ENCODE peak calls at places on chromosomes 5 and 9, in eight cellular contexts. O is ovary, H is tibial artery, M is fibroblast of lung, I is psoas muscle, D is sigmoid colon, Q is SK-N-SH, F is gastrocnemius medialis. Y is an unnamed sample. For H3K9me3, the result is how much of the 10 kb centered on the place peaks cover.

GRCh38 chr5:7876867-7877266 is 7.9 kb downstream of the MTRR start:
- DNase-seq in O (no peak), H (no peak), M (peak), I (no peak), D (no peak), Q (no peak), F (no peak), Y (no peak)

GRCh38 chr5:43854697-43855292 is 251.8 kb downstream of the NNT start:
- DNase-seq in O (no peak), H (no peak), M (no peak), I (no peak), D (no peak), Q (no peak), F (no peak), Y (no peak)

GRCh38 chr9:122053951-122054350 is 39.2 kb downstream of the TTLL11 start:
- DNase-seq in O (no peak), H (no peak), M (peak), I (no peak), D (no peak), Q (no peak), F (no peak), Y (no peak)

GRCh38 chr9:70470050-70471015 is 55.9 kb upstream of the KLF9 start:
- DNase-seq in O (no peak), H (peak), M (no peak), I (no peak), D (no peak), Q (no peak), F (peak), Y (no peak)

GRCh38 chr5:154771383-154771901 is 16.3 kb downstream of the LARP1 start:
- DNase-seq in O (peak), H (no peak), M (peak), I (no peak), D (peak), Q (peak), F (no peak), Y (no peak)

GRCh38 chr5:112064956-112065355 is 308.0 kb upstream of the NREP start:
- DNase-seq in O (no peak), H (no peak), M (no peak), I (no peak), D (no peak), Q (no peak), F (no peak), Y (no peak)

GRCh38 chr9:84238652-84239051 is 101.9 kb downstream of the SLC28A3 start:
- DNase-seq in O (no peak), H (no peak), M (no peak), I (no peak), D (no peak), Q (no peak), F (no peak), Y (no peak)

GRCh38 chr5:141100243-141100805 is at the start of gene PCDHB3:
- DNase-seq in O (peak), H (no peak), M (peak), I (peak), D (no peak), Q (peak), F (no peak), Y (no peak)

GRCh38 chr9:68904454-68904853 is 109.5 kb downstream of the PRKACG start:
- DNase-seq in O (peak), H (no peak), M (no peak), I (no peak), D (no peak), Q (no peak), F (no peak), Y (no peak)

GRCh38 chr5:1002836-1003235 is 5.8 kb upstream of the NKD2 start:
- DNase-seq in O (peak), H (peak), M (no peak), I (no peak), D (peak), Q (no peak), F (no peak), Y (no peak)

DNA sequence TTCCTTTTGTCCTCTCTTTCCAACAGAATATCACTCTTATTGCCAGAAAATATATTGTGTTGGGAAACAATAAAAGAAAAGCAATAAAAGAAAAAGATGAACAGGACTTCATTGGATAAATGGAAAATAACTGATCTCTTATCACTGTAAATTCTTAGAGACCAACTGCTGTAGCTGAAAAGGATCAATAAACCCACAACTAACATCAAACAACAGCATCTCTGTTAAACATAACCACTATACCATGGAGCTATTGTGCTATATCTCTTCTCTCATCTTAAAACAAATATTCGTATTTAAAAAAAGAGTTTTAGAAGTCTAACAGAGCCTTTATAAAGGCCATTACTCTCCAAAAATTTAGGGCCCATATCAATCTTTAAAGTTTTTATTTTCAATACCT is 502.4 kb downstream of the TMEM232 start:
- DNase-seq in O (no peak), H (no peak), M (no peak), I (no peak), D (no peak), Q (no peak), F (no peak), Y (no peak)
- H3K9me3 ChIP-seq in O (under half), H (half or more), M (under half), I (under half), D (under half), Q (under half), F (under half), Y (under half)

GRCh38 chr5:135038829-135039525 is 4.9 kb upstream of the PITX1 start:
- DNase-seq in O (no peak), H (no peak), M (no peak), I (no peak), D (no peak), Q (peak), F (no peak), Y (no peak)
- H3K4me3 ChIP-seq in O (peak), H (peak), M (no peak), I (peak), D (peak), Q (no peak), F (peak), Y (peak)

GRCh38 chr5:29079771-29080170 is 2041.4 kb upstream of the CDH9 start:
- DNase-seq in O (no peak), H (no peak), M (no peak), I (no peak), D (no peak), Q (peak), F (no peak), Y (no peak)
- TF ChIP-seq CTCF in O (no peak), H (no peak), M (no peak), I (no peak), D (no peak), Q (peak), F (no peak), Y (no peak)

GRCh38 chr5:179255527-179256228 is 89.6 kb downstream of the ADAMTS2 start:
- DNase-seq in O (peak), H (peak), M (no peak), I (peak), D (peak), Q (no peak), F (peak), Y (no peak)

GRCh38 chr5:179254638-179255271 is 90.5 kb downstream of the ADAMTS2 start:
- DNase-seq in O (peak), H (peak), M (no peak), I (no peak), D (no peak), Q (no peak), F (no peak), Y (no peak)

GRCh38 chr5:179257190-179257741 is 88.0 kb downstream of the ADAMTS2 start:
- DNase-seq in O (peak), H (peak), M (no peak), I (peak), D (peak), Q (peak), F (peak), Y (no peak)

GRCh38 chr5:179258001-179258921 is 87.0 kb downstream of the ADAMTS2 start:
- DNase-seq in O (peak), H (peak), M (no peak), I (peak), D (peak), Q (peak), F (peak), Y (no peak)

GRCh38 chr5:179256229-179257189 is 88.8 kb downstream of the ADAMTS2 start:
- DNase-seq in O (peak), H (no peak), M (no peak), I (no peak), D (peak), Q (peak), F (peak), Y (no peak)
- H3K9me3 ChIP-seq in O (under half), H (under half), M (under half), I (under half), D (under half), Q (under half), F (under half), Y (under half)

GRCh38 chr5:179814090-179814489 is 6.6 kb upstream of the SQSTM1 start:
- DNase-seq in O (no peak), H (no peak), M (no peak), I (no peak), D (no peak), Q (no peak), F (no peak), Y (no peak)

GRCh38 chr5:179815491-179816249 is 5.0 kb upstream of the SQSTM1 start:
- DNase-seq in O (no peak), H (peak), M (no peak), I (no peak), D (no peak), Q (no peak), F (no peak), Y (no peak)

GRCh38 chr5:179818746-179819295 is 1.9 kb upstream of the SQSTM1 start:
- DNase-seq in O (peak), H (peak), M (peak), I (peak), D (peak), Q (peak), F (peak), Y (peak)

GRCh38 chr5:179817071-179817840 is 3.4 kb upstream of the SQSTM1 start:
- DNase-seq in O (peak), H (no peak), M (no peak), I (peak), D (no peak), Q (no peak), F (no peak), Y (no peak)

GRCh38 chr5:179816401-179817070 is 4.2 kb upstream of the SQSTM1 start:
- DNase-seq in O (peak), H (no peak), M (no peak), I (peak), D (no peak), Q (no peak), F (no peak), Y (no peak)
- H3K4me3 ChIP-seq in O (peak), H (peak), M (no peak), I (peak), D (peak), Q (no peak), F (peak), Y (peak)

DNA sequence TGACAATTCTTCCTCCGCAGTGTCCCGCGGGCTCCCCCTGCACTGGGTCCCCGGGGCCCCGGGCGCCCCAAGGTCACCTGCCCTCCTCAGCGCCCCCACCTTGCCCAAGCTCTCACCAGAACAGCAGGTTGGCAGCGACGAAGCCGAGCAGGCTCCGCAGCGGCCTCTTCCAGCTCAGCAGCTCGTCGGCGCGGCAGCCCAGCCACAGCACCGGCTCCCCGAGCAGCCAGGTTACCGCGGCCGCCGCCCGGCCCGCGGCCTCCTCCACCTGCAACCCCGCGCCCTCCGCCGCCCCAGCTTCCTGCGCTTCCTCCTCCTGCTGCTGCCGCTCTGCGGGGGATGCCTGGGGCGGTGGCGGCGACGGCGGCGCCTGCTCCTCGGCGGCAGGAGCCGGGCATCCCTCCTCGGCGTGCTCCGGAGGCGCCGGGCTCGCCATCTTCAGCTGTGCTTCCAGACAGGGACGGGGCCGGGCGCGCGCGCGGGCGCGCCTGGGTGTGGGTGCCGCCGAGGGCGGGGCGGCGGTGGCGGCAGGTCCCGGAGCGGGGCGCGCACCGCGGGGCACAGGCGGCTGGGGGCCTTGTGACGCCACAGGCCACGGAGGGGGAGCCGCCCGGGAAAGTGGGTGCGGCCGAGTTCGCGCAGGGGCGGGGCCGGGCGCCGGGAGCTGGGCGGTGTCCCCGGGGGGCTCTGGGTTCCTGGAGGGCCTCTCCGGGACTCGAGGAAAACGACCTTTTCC is at the start of gene RETREG1:
- DNase-seq in O (peak), H (peak), M (peak), I (peak), D (peak), Q (peak), F (peak), Y (no peak)
- TF ChIP-seq CTCF in O (no peak), H (no peak), M (no peak), I (no peak), D (no peak), Q (no peak), F (no peak), Y (no peak)